ENCODE peak calls at places on chromosomes 6 and 20, in seven cellular contexts. One of them, this sample, is unnamed.

GRCh38 chr6:154039231-154039842 is at the start of gene OPRM1:
- DNase-seq in A549: peak
- DNase-seq in type B pancreatic cell: peak
- DNase-seq in NCI-H1417: no peak
- DNase-seq in fibroblast of villous mesenchyme: peak
- DNase-seq in colonic mucosa: no peak
- DNase-seq in RPMI7951: peak
- DNase-seq in this sample: no peak

GRCh38 chr6:132063204-132063603 is 112.0 kb upstream of the CCN2 start:
- DNase-seq in NCI-H1417: no peak
- DNase-seq in type B pancreatic cell: no peak
- DNase-seq in RPMI7951: no peak
- DNase-seq in A549: no peak
- DNase-seq in fibroblast of villous mesenchyme: no peak
- DNase-seq in colonic mucosa: no peak
- DNase-seq in this sample: no peak

GRCh38 chr20:56328861-56329260 is 29.9 kb upstream of the FAM210B start:
- DNase-seq in fibroblast of villous mesenchyme: peak
- DNase-seq in RPMI7951: peak
- DNase-seq in A549: peak
- DNase-seq in colonic mucosa: no peak
- DNase-seq in type B pancreatic cell: no peak
- DNase-seq in NCI-H1417: no peak
- DNase-seq in this sample: peak

GRCh38 chr6:31702421-31702818 is 704 bp downstream of the ABHD16A start:
- DNase-seq in colonic mucosa: no peak
- DNase-seq in type B pancreatic cell: no peak
- DNase-seq in NCI-H1417: peak
- DNase-seq in RPMI7951: no peak
- DNase-seq in A549: no peak
- DNase-seq in fibroblast of villous mesenchyme: peak
- DNase-seq in this sample: no peak

GRCh38 chr6:37691904-37692806 is 5.5 kb downstream of the MDGA1 start:
- DNase-seq in NCI-H1417: peak
- DNase-seq in fibroblast of villous mesenchyme: peak
- DNase-seq in colonic mucosa: peak
- DNase-seq in type B pancreatic cell: peak
- DNase-seq in RPMI7951: peak
- DNase-seq in A549: peak
- DNase-seq in this sample: peak

GRCh38 chr6:149311766-149312165 is 5.7 kb upstream of the TAB2 start:
- DNase-seq in colonic mucosa: no peak
- DNase-seq in RPMI7951: no peak
- DNase-seq in fibroblast of villous mesenchyme: no peak
- DNase-seq in A549: no peak
- DNase-seq in NCI-H1417: no peak
- DNase-seq in type B pancreatic cell: no peak
- DNase-seq in this sample: no peak

GRCh38 chr6:165858571-165858970 is 195.5 kb upstream of the PDE10A start:
- DNase-seq in RPMI7951: no peak
- DNase-seq in A549: peak
- DNase-seq in type B pancreatic cell: no peak
- DNase-seq in colonic mucosa: no peak
- DNase-seq in NCI-H1417: no peak
- DNase-seq in fibroblast of villous mesenchyme: peak
- DNase-seq in this sample: no peak

GRCh38 chr20:5784735-5785134 is 34.5 kb downstream of the SHLD1 start:
- DNase-seq in A549: peak
- DNase-seq in type B pancreatic cell: no peak
- DNase-seq in RPMI7951: no peak
- DNase-seq in NCI-H1417: no peak
- DNase-seq in fibroblast of villous mesenchyme: no peak
- DNase-seq in colonic mucosa: peak
- DNase-seq in this sample: no peak

GRCh38 chr6:156777866-156778614 is 862 bp downstream of the ARID1B start:
- DNase-seq in colonic mucosa: peak
- DNase-seq in NCI-H1417: peak
- DNase-seq in fibroblast of villous mesenchyme: peak
- DNase-seq in type B pancreatic cell: peak
- DNase-seq in A549: peak
- DNase-seq in RPMI7951: peak
- DNase-seq in this sample: peak

GRCh38 chr6:158611039-158611438 is 33.5 kb downstream of the DYNLT1 start:
- DNase-seq in RPMI7951: no peak
- DNase-seq in NCI-H1417: no peak
- DNase-seq in colonic mucosa: peak
- DNase-seq in A549: no peak
- DNase-seq in fibroblast of villous mesenchyme: no peak
- DNase-seq in type B pancreatic cell: peak
- DNase-seq in this sample: no peak

GRCh38 chr20:48791014-48791413 is 36.8 kb downstream of the PREX1 start:
- DNase-seq in RPMI7951: no peak
- DNase-seq in NCI-H1417: peak
- DNase-seq in type B pancreatic cell: no peak
- DNase-seq in fibroblast of villous mesenchyme: no peak
- DNase-seq in A549: peak
- DNase-seq in colonic mucosa: no peak
- DNase-seq in this sample: peak

GRCh38 chr6:121686611-121687023 is 251.2 kb downstream of the GJA1 start:
- DNase-seq in type B pancreatic cell: no peak
- DNase-seq in fibroblast of villous mesenchyme: no peak
- DNase-seq in colonic mucosa: peak
- DNase-seq in A549: no peak
- DNase-seq in RPMI7951: peak
- DNase-seq in NCI-H1417: no peak
- DNase-seq in this sample: no peak

GRCh38 chr6:87116922-87117321 is 22.0 kb upstream of the CGA start:
- DNase-seq in RPMI7951: no peak
- DNase-seq in fibroblast of villous mesenchyme: no peak
- DNase-seq in type B pancreatic cell: no peak
- DNase-seq in NCI-H1417: no peak
- DNase-seq in colonic mucosa: no peak
- DNase-seq in A549: no peak
- DNase-seq in this sample: no peak

This sample was measured in MV-4-11.